ENCODE peak calls at places on chromosomes 4 and X, in eight cellular contexts. T, R, F, Z, N, G, C and B are unnamed samples.

GRCh38 chr4:1323635-1324442 is 23.2 kb upstream of the UVSSA start:
- DNase-seq in T (no peak), R (no peak), F (peak; percentile 44), Z (no peak), N (no peak), G (no peak), C (peak; percentile 93), B (no peak)

GRCh38 chrX:19544693-19545305 is 29.5 kb upstream of the MAP3K15 start:
- DNase-seq in T (peak; percentile 21), R (no peak), F (peak; percentile 12), Z (peak; percentile 59), N (peak; percentile 29), G (peak; percentile 50), C (peak; percentile 60), B (peak; percentile 44)

GRCh38 chr4:8607603-8608481 is 15.3 kb downstream of the CPZ start:
- DNase-seq in T (no peak), R (peak; percentile 25), F (no peak), Z (no peak), N (peak; percentile 71), G (peak; percentile 97), C (no peak), B (peak; percentile 41)

GRCh38 chr4:40395908-40396806 is 61.0 kb downstream of the CHRNA9 start:
- DNase-seq in T (peak; percentile 98), R (no peak), F (no peak), Z (peak; percentile 80), N (no peak), G (peak; percentile 49), C (peak; percentile 36), B (no peak)

GRCh38 chr4:11483076-11483475 is 54.4 kb upstream of the HS3ST1 start:
- DNase-seq in T (no peak), R (no peak), F (no peak), Z (no peak), N (no peak), G (no peak), C (peak; percentile 49), B (no peak)

GRCh38 chr4:81566076-81566663 is 94.5 kb upstream of the RASGEF1B start:
- DNase-seq in T (no peak), R (no peak), F (no peak), Z (no peak), N (no peak), G (no peak), C (no peak), B (no peak)

GRCh38 chrX:22057667-22058066 is 25.5 kb downstream of the PHEX start:
- DNase-seq in T (no peak), R (no peak), F (no peak), Z (no peak), N (no peak), G (no peak), C (no peak), B (no peak)

GRCh38 chr4:173707658-173708415 is 177.8 kb upstream of the HAND2 start:
- DNase-seq in T (no peak), R (no peak), F (no peak), Z (no peak), N (no peak), G (no peak), C (no peak), B (no peak)

GRCh38 chr4:46648088-46648744 is 258.3 kb upstream of the GABRA2 start:
- DNase-seq in T (peak; percentile 58), R (no peak), F (peak; percentile 1), Z (peak; percentile 19), N (no peak), G (peak; percentile 20), C (peak; percentile 29), B (peak; percentile 39)